ENCODE peak calls at places on chromosomes 16 and 17, in seven cellular contexts. B is left colon; C is neural crest cell; Y is T follicular helper cell; S is HTR-8/SVneo; E is T-cell; T is activated CD8-positive, alpha-beta memory T cell treated with anti-CD3 and anti-CD28 coated beads for 1 hour. R is an unnamed sample.
A peak's percentile ranks its signal among the peaks of the same experiment; 100 is the strongest.

GRCh38 chr16:31134091-31134571 is 1.4 kb downstream of the PRSS8 start:
- DNase-seq in Y (no peak), T (no peak), C (no peak), S (no peak), B (no peak), E (no peak), R (peak; percentile 40)

GRCh38 chr16:67942200-67942509 is 1.8 kb downstream of the LCAT start:
- DNase-seq in T (no peak), C (peak; percentile 52), S (peak; percentile 53), E (no peak), B (no peak), Y (no peak), R (peak; percentile 40)

GRCh38 chr16:49757744-49758069 is 98.2 kb downstream of the ZNF423 start:
- DNase-seq in S (no peak), Y (no peak), T (no peak), C (no peak), B (no peak), E (no peak), R (no peak)

GRCh38 chr16:22648141-22648540 is 137.4 kb downstream of the NPIPB5 start:
- DNase-seq in B (no peak), T (no peak), E (no peak), Y (no peak), C (no peak), S (no peak), R (no peak)

GRCh38 chr17:44324092-44324570 is 492 bp downstream of the SLC25A39 start:
- DNase-seq in B (no peak), Y (no peak), S (no peak), T (no peak), C (no peak), E (no peak), R (peak; percentile 38)

GRCh38 chr16:65525743-65526142 is 403.9 kb upstream of the CDH11 start:
- DNase-seq in C (no peak), B (no peak), Y (no peak), E (no peak), T (no peak), S (no peak), R (no peak)

GRCh38 chr17:2735896-2736295 is 13.6 kb downstream of the CCDC92B start:
- DNase-seq in B (no peak), E (no peak), Y (no peak), T (no peak), S (no peak), C (no peak), R (peak; percentile 30)

GRCh38 chr17:69239611-69240010 is 11.0 kb upstream of the ABCA10 start:
- DNase-seq in C (no peak), Y (no peak), S (no peak), T (no peak), E (no peak), B (no peak), R (no peak)

GRCh38 chr16:79418588-79418987 is 181.9 kb downstream of the MAF start:
- DNase-seq in E (no peak), B (no peak), C (no peak), Y (no peak), T (no peak), S (no peak), R (no peak)

GRCh38 chr17:63445065-63445464 is 1.0 kb downstream of the CYB561 start:
- DNase-seq in S (no peak), T (no peak), E (no peak), C (no peak), B (no peak), Y (no peak), R (peak; percentile 62)

GRCh38 chr17:69819316-69820087 is 255.5 kb upstream of the KCNJ16 start:
- DNase-seq in T (no peak), B (no peak), S (no peak), Y (no peak), E (no peak), C (no peak), R (no peak)

GRCh38 chr17:78653382-78653781 is 76.2 kb upstream of the DNAH17 start:
- DNase-seq in B (no peak), Y (no peak), S (no peak), T (no peak), C (no peak), E (no peak), R (no peak)